ENCODE peak calls at places on chromosome 10, in five cellular contexts. J is upper lobe of left lung, C is stomach, A is suprapubic skin, V is SK-N-SH. F is an unnamed sample.

GRCh38 chr10:18313146-18313542 is 172.9 kb downstream of the CACNB2 start:
- DNase-seq in J (no peak), C (no peak), A (no peak), V (no peak), F (no peak)

GRCh38 chr10:79149662-79150443 is 81.1 kb downstream of the ZMIZ1 start:
- DNase-seq in J (peak), C (peak), A (peak), V (peak), F (peak)

GRCh38 chr10:102919992-102920736 is 2.1 kb downstream of the CNNM2 start:
- DNase-seq in J (no peak), C (no peak), A (no peak), V (no peak), F (no peak)

GRCh38 chr10:86041116-86041515 is 325.5 kb downstream of the GRID1 start:
- DNase-seq in J (no peak), C (no peak), A (no peak), V (no peak), F (no peak)

GRCh38 chr10:62816179-62817119 is at the start of gene EGR2:
- DNase-seq in J (peak), C (peak), A (peak), V (peak), F (peak)

GRCh38 chr10:133388265-133388972 is 5.5 kb upstream of the MTG1 start:
- DNase-seq in J (no peak), C (peak), A (peak), V (no peak), F (no peak)

GRCh38 chr10:3946234-3947229 is 161.5 kb upstream of the KLF6 start:
- DNase-seq in J (no peak), C (no peak), A (no peak), V (no peak), F (no peak)

GRCh38 chr10:24822557-24822956 is 98.9 kb upstream of the ARHGAP21 start:
- DNase-seq in J (no peak), C (no peak), A (no peak), V (no peak), F (no peak)

GRCh38 chr10:132417249-132417878 is 20.4 kb downstream of the PWWP2B start:
- DNase-seq in J (no peak), C (no peak), A (no peak), V (no peak), F (no peak)

GRCh38 chr10:71765176-71765906 is 8.0 kb downstream of the VSIR start:
- DNase-seq in J (no peak), C (no peak), A (no peak), V (no peak), F (no peak)

GRCh38 chr10:21172774-21173432 is 275.8 kb upstream of the NEBL start:
- DNase-seq in J (peak), C (peak), A (no peak), V (peak), F (no peak)

GRCh38 chr10:89327803-89328441 is at the start of gene IFIT3:
- DNase-seq in J (peak), C (peak), A (peak), V (peak), F (no peak)

GRCh38 chr10:89337493-89337892 is 9.7 kb downstream of the IFIT3 start:
- DNase-seq in J (no peak), C (no peak), A (no peak), V (no peak), F (no peak)

GRCh38 chr10:89330537-89330936 is 2.7 kb downstream of the IFIT3 start:
- DNase-seq in J (no peak), C (no peak), A (no peak), V (no peak), F (no peak)

GRCh38 chr10:89332092-89332633 is 4.4 kb downstream of the IFIT3 start:
- DNase-seq in J (no peak), C (no peak), A (no peak), V (no peak), F (no peak)

GRCh38 chr10:89332718-89333281 is 5.0 kb downstream of the IFIT3 start:
- DNase-seq in J (no peak), C (no peak), A (no peak), V (no peak), F (no peak)
- TF ChIP-seq EP300 in J (no peak), C (no peak), A (no peak), V (no peak), F (no peak)

GRCh38 chr10:43939939-43940810 is 291.5 kb upstream of the ZNF32 start:
- DNase-seq in J (no peak), C (no peak), A (no peak), V (peak), F (peak)
- TF ChIP-seq POLR2AphosphoS5 in J (no peak), C (no peak), A (no peak), V (no peak), F (no peak)

GRCh38 chr10:126140746-126141273 is 244.4 kb downstream of the FANK1 start:
- DNase-seq in J (no peak), C (no peak), A (no peak), V (no peak), F (peak)
- TF ChIP-seq EP300 in J (no peak), C (no peak), A (no peak), V (no peak), F (no peak)

DNA sequence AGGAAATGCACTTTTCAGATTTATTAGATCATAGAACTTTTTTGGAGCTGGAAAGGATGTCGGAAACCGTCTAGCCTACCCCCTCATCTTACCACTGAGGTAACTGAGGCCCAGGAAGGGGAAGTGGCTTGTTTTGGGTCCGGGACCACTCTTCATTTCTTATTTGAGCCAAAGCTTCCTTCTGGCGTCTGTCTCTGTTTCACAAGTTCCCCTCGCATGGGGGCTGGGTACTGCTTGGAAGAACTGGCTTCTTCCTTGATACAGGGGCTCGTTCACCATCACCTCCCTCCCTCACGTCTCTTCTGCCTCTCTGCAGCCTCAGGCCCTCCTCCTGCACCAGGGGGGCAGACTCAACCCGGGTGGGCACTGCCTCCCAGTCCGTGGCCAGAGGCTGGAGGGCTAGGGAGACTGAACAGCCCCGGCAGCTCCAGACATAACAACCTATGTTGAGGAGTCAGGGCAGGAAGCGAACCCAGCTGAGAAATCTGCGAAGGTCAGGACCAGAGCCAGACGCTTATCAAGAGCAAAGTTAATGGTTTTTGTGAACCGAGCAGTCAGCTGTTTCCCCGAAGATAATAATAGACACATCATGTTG is 12.9 kb downstream of the HTRA1 start:
- DNase-seq in J (no peak), C (no peak), A (peak), V (peak), F (no peak)
- TF ChIP-seq POLR2AphosphoS5 in J (no peak), C (no peak), A (no peak), V (no peak), F (no peak)

GRCh38 chr10:93594518-93594917 is 6.5 kb downstream of the RBP4 start:
- DNase-seq in J (no peak), C (no peak), A (no peak), V (no peak), F (no peak)

GRCh38 chr10:93597075-93597599 is 3.9 kb downstream of the RBP4 start:
- DNase-seq in J (no peak), C (no peak), A (no peak), V (no peak), F (no peak)

GRCh38 chr10:93593749-93594148 is 7.3 kb downstream of the RBP4 start:
- DNase-seq in J (no peak), C (no peak), A (no peak), V (no peak), F (no peak)

GRCh38 chr10:93596539-93596938 is 4.5 kb downstream of the RBP4 start:
- DNase-seq in J (no peak), C (no peak), A (no peak), V (no peak), F (no peak)

GRCh38 chr10:93595378-93596288 is 5.4 kb downstream of the RBP4 start:
- DNase-seq in J (no peak), C (no peak), A (no peak), V (no peak), F (no peak)
- TF ChIP-seq EP300 in J (no peak), C (no peak), A (no peak), V (no peak), F (no peak)

GRCh38 chr10:128763588-128763987 is 637.4 kb upstream of the MKI67 start:
- DNase-seq in J (no peak), C (no peak), A (no peak), V (no peak), F (no peak)
- TF ChIP-seq POLR2AphosphoS5 in J (no peak), C (no peak), A (no peak), V (no peak), F (no peak)

DNA sequence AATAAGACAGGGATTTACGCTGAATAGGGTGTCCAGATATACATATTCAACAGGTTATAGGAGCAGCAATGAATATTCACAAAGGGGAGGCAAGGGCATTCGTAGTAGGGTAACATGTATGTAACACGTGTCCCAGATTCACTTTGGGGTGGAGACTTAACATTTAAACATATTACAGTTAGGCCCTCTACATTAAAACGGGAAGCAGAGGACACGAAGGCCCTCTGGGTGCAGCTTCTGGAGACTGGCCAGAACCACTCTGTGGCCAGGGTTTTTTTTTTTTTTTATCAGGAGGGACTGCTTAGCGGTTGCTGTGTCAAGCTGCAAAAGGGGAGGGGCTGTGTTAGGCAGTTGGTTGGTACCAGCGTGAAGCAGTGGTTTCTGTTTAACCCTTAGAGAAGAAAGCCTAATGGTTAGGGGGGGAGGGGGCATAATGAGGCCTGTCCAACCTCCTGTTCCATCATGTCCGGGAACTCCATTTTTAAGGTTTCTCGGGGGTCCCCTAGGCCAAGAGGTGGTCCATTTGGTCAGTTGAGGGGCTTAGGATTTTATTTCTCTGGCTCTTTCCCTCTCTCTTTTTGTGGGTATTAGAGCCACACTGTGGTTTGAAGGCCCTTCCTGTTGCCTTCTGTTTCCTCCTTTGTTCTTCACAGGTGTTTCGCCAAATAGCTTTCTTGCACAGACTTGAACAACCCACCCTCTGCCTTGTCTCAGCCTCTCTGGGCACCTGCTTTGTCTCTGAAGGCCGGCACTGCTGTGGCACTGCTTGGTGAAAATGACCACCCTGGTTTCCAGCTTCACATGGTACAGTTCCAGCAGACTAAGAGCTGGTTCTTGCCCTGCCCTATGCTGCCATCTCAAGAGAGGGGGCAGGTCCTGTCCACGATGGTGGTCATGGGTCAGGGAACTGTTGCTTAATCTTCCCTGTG is 26.4 kb downstream of the PRF1 start:
- DNase-seq in J (peak), C (peak), A (no peak), V (peak), F (no peak)
- TF ChIP-seq EP300 in J (no peak), C (no peak), A (no peak), V (no peak), F (no peak)

GRCh38 chr10:30811665-30812017 is 182.1 kb upstream of the LYZL2 start:
- DNase-seq in J (no peak), C (no peak), A (no peak), V (no peak), F (no peak)
- TF ChIP-seq POLR2AphosphoS5 in J (peak), C (no peak), A (no peak), V (no peak), F (peak)

F was measured in esophagus muscularis mucosa.